ENCODE peak calls at places on chromosomes 11 and 22, in seven cellular contexts. One of them, this sample, is unnamed. For H3K27me3 and H3K36me3, the result is how much of the 10 kb centered on the place peaks cover.

GRCh38 chr11:71998649-71999310 is at the start of gene IL18BP:
- DNase-seq in HCT116: no peak
- DNase-seq in upper lobe of right lung: peak
- DNase-seq in cardiac muscle cell: no peak
- DNase-seq in heart left ventricle: peak
- DNase-seq in neural progenitor cell: no peak
- DNase-seq in kidney epithelial cell: no peak
- DNase-seq in this sample: no peak

GRCh38 chr11:127307700-127308099 is 307.1 kb upstream of the KIRREL3 start:
- DNase-seq in heart left ventricle: no peak
- DNase-seq in HCT116: no peak
- DNase-seq in neural progenitor cell: no peak
- DNase-seq in kidney epithelial cell: no peak
- DNase-seq in cardiac muscle cell: no peak
- DNase-seq in upper lobe of right lung: no peak
- DNase-seq in this sample: no peak

GRCh38 chr11:57571631-57572030 is 4.2 kb upstream of the UBE2L6 start:
- DNase-seq in kidney epithelial cell: no peak
- DNase-seq in HCT116: no peak
- DNase-seq in upper lobe of right lung: no peak
- DNase-seq in neural progenitor cell: no peak
- DNase-seq in cardiac muscle cell: no peak
- DNase-seq in heart left ventricle: no peak
- DNase-seq in this sample: no peak

GRCh38 chr22:46088541-46089311 is 61.6 kb upstream of the PPARA start:
- DNase-seq in kidney epithelial cell: no peak
- DNase-seq in cardiac muscle cell: peak
- DNase-seq in upper lobe of right lung: peak
- DNase-seq in heart left ventricle: peak
- DNase-seq in HCT116: no peak
- DNase-seq in neural progenitor cell: no peak
- DNase-seq in this sample: no peak

GRCh38 chr11:79393362-79394043 is 47.3 kb downstream of the TENM4 start:
- DNase-seq in HCT116: no peak
- DNase-seq in upper lobe of right lung: no peak
- DNase-seq in kidney epithelial cell: no peak
- DNase-seq in heart left ventricle: no peak
- DNase-seq in neural progenitor cell: peak
- DNase-seq in cardiac muscle cell: no peak
- DNase-seq in this sample: no peak

GRCh38 chr22:20127318-20127868 is 4.2 kb upstream of the ZDHHC8 start:
- DNase-seq in heart left ventricle: no peak
- DNase-seq in cardiac muscle cell: no peak
- DNase-seq in kidney epithelial cell: no peak
- DNase-seq in upper lobe of right lung: no peak
- DNase-seq in HCT116: no peak
- DNase-seq in neural progenitor cell: no peak
- DNase-seq in this sample: no peak

GRCh38 chr11:83124631-83125424 is 32.1 kb upstream of the PCF11 start:
- DNase-seq in kidney epithelial cell: no peak
- DNase-seq in neural progenitor cell: no peak
- DNase-seq in upper lobe of right lung: no peak
- DNase-seq in cardiac muscle cell: no peak
- DNase-seq in HCT116: no peak
- DNase-seq in heart left ventricle: no peak
- DNase-seq in this sample: no peak

GRCh38 chr11:75689861-75690641 is 21.2 kb upstream of the MAP6 start:
- DNase-seq in heart left ventricle: no peak
- DNase-seq in HCT116: no peak
- DNase-seq in cardiac muscle cell: no peak
- DNase-seq in neural progenitor cell: no peak
- DNase-seq in upper lobe of right lung: no peak
- DNase-seq in kidney epithelial cell: no peak
- DNase-seq in this sample: no peak

GRCh38 chr11:88523362-88524028 is 186.0 kb upstream of the CTSC start:
- DNase-seq in HCT116: no peak
- DNase-seq in kidney epithelial cell: no peak
- DNase-seq in cardiac muscle cell: peak
- DNase-seq in upper lobe of right lung: no peak
- DNase-seq in heart left ventricle: no peak
- DNase-seq in neural progenitor cell: no peak
- DNase-seq in this sample: no peak

GRCh38 chr22:50031189-50032091 is 18.9 kb upstream of the IL17REL start:
- DNase-seq in HCT116: no peak
- DNase-seq in heart left ventricle: no peak
- DNase-seq in kidney epithelial cell: no peak
- DNase-seq in cardiac muscle cell: no peak
- DNase-seq in neural progenitor cell: no peak
- DNase-seq in upper lobe of right lung: peak
- DNase-seq in this sample: peak

GRCh38 chr11:393219-394033 is 583 bp upstream of the PKP3 start:
- DNase-seq in kidney epithelial cell: no peak
- DNase-seq in heart left ventricle: no peak
- DNase-seq in upper lobe of right lung: no peak
- DNase-seq in HCT116: peak
- DNase-seq in cardiac muscle cell: peak
- DNase-seq in neural progenitor cell: no peak
- DNase-seq in this sample: peak

GRCh38 chr11:66280428-66280827 is 2.5 kb downstream of the CNIH2 start:
- DNase-seq in HCT116: no peak
- DNase-seq in neural progenitor cell: peak
- DNase-seq in upper lobe of right lung: no peak
- DNase-seq in cardiac muscle cell: no peak
- DNase-seq in kidney epithelial cell: no peak
- DNase-seq in heart left ventricle: no peak
- DNase-seq in this sample: peak

GRCh38 chr11:9091044-9091936 is at the start of gene SCUBE2:
- DNase-seq in upper lobe of right lung: no peak
- DNase-seq in kidney epithelial cell: no peak
- DNase-seq in cardiac muscle cell: peak
- DNase-seq in HCT116: no peak
- DNase-seq in heart left ventricle: no peak
- DNase-seq in neural progenitor cell: peak
- DNase-seq in this sample: peak

DNA sequence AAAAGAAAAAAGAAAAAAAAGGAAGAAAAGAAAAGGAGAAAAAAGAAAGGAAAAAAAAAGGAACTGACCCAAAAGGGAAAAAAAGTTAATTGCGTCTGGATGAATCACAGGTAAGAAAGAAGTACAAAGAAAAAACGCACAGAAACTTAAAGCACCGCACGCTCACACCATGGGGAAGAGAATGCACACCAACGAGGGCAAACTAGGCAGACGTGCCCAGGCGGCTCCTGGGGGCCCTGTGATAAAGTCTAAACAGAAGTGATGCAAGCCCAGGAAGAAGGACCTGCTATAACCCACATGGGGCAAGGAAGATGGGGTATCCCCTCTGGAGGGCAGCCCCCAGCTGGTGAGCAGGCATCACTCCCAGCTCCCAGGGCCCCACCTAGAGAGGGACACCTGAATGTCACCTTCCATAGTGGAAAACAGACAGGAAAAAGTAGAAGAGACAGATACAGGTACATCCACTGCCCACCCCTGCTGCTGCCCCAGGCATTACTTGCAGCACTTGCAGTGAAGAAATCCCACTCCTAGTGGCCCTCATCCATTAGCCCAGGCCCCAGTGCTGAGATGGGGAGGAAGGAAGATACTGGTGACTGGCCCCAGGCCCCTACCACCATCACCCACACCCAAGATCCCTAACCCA is 28.9 kb downstream of the NAP1L4 start:
- DNase-seq in kidney epithelial cell: no peak
- DNase-seq in HCT116: no peak
- DNase-seq in upper lobe of right lung: no peak
- DNase-seq in heart left ventricle: no peak
- DNase-seq in neural progenitor cell: no peak
- DNase-seq in cardiac muscle cell: no peak
- DNase-seq in this sample: no peak
- H3K27me3 ChIP-seq in kidney epithelial cell: under half
- H3K27me3 ChIP-seq in HCT116: under half
- H3K27me3 ChIP-seq in upper lobe of right lung: under half
- H3K27me3 ChIP-seq in heart left ventricle: under half
- H3K27me3 ChIP-seq in neural progenitor cell: under half
- H3K27me3 ChIP-seq in cardiac muscle cell: under half
- H3K27me3 ChIP-seq in this sample: under half

GRCh38 chr11:12864316-12865156 is 144.6 kb upstream of the RASSF10 start:
- DNase-seq in heart left ventricle: no peak
- DNase-seq in kidney epithelial cell: peak
- DNase-seq in HCT116: no peak
- DNase-seq in upper lobe of right lung: no peak
- DNase-seq in neural progenitor cell: peak
- DNase-seq in cardiac muscle cell: peak
- DNase-seq in this sample: peak

GRCh38 chr11:12862761-12863469 is 146.2 kb upstream of the RASSF10 start:
- DNase-seq in heart left ventricle: no peak
- DNase-seq in kidney epithelial cell: peak
- DNase-seq in upper lobe of right lung: no peak
- DNase-seq in neural progenitor cell: peak
- DNase-seq in cardiac muscle cell: peak
- DNase-seq in HCT116: no peak
- DNase-seq in this sample: no peak

GRCh38 chr11:12865871-12866595 is 143.1 kb upstream of the RASSF10 start:
- DNase-seq in upper lobe of right lung: no peak
- DNase-seq in cardiac muscle cell: no peak
- DNase-seq in heart left ventricle: no peak
- DNase-seq in kidney epithelial cell: no peak
- DNase-seq in HCT116: no peak
- DNase-seq in neural progenitor cell: peak
- DNase-seq in this sample: no peak

GRCh38 chr11:12860827-12861226 is 148.3 kb upstream of the RASSF10 start:
- DNase-seq in neural progenitor cell: no peak
- DNase-seq in cardiac muscle cell: no peak
- DNase-seq in heart left ventricle: no peak
- DNase-seq in kidney epithelial cell: no peak
- DNase-seq in upper lobe of right lung: no peak
- DNase-seq in HCT116: no peak
- DNase-seq in this sample: no peak

DNA sequence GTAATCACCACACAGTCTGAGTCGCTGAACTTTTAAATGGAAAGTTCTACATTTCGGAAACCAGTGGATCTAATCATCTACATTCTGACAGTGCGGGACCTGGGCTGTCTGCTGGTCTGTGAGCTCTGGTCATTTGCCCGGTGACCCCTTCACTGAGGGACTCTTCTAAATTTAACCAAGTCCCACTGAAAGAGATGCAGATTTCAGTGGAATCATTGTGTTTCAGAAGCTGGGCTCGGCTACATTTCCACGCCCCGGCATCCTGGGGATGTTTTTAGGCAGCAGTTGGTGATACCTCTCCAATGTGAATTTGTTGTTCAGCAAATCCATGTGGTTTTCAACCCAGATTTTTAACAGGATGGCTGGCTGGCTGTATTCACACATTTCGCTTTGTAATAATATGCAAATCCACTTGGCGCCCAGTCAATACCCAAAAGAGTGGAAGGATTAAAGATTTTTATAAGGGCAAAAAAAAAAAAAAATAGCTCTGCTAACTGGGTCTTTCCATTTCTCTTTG is 145.5 kb upstream of the RASSF10 start:
- DNase-seq in kidney epithelial cell: no peak
- DNase-seq in heart left ventricle: no peak
- DNase-seq in HCT116: no peak
- DNase-seq in cardiac muscle cell: peak
- DNase-seq in upper lobe of right lung: no peak
- DNase-seq in neural progenitor cell: peak
- DNase-seq in this sample: no peak
- H3K4me3 ChIP-seq in kidney epithelial cell: no peak
- H3K4me3 ChIP-seq in heart left ventricle: no peak
- H3K4me3 ChIP-seq in HCT116: no peak
- H3K4me3 ChIP-seq in cardiac muscle cell: no peak
- H3K4me3 ChIP-seq in upper lobe of right lung: no peak
- H3K4me3 ChIP-seq in neural progenitor cell: peak
- H3K4me3 ChIP-seq in this sample: no peak

GRCh38 chr11:63906585-63906984 is 10.4 kb downstream of the RCOR2 start:
- DNase-seq in neural progenitor cell: peak
- DNase-seq in cardiac muscle cell: peak
- DNase-seq in heart left ventricle: no peak
- DNase-seq in HCT116: no peak
- DNase-seq in kidney epithelial cell: no peak
- DNase-seq in upper lobe of right lung: no peak
- DNase-seq in this sample: peak

GRCh38 chr11:63906087-63906486 is 10.9 kb downstream of the RCOR2 start:
- DNase-seq in kidney epithelial cell: no peak
- DNase-seq in upper lobe of right lung: no peak
- DNase-seq in heart left ventricle: no peak
- DNase-seq in HCT116: no peak
- DNase-seq in cardiac muscle cell: no peak
- DNase-seq in neural progenitor cell: no peak
- DNase-seq in this sample: peak

GRCh38 chr11:63908631-63909491 is 8.1 kb downstream of the RCOR2 start:
- DNase-seq in upper lobe of right lung: no peak
- DNase-seq in kidney epithelial cell: no peak
- DNase-seq in HCT116: no peak
- DNase-seq in heart left ventricle: peak
- DNase-seq in cardiac muscle cell: no peak
- DNase-seq in neural progenitor cell: no peak
- DNase-seq in this sample: peak

GRCh38 chr11:63907063-63907462 is 9.9 kb downstream of the RCOR2 start:
- DNase-seq in kidney epithelial cell: no peak
- DNase-seq in cardiac muscle cell: no peak
- DNase-seq in heart left ventricle: no peak
- DNase-seq in HCT116: no peak
- DNase-seq in upper lobe of right lung: no peak
- DNase-seq in neural progenitor cell: no peak
- DNase-seq in this sample: peak

GRCh38 chr11:63907808-63908530 is 9.0 kb downstream of the RCOR2 start:
- DNase-seq in cardiac muscle cell: no peak
- DNase-seq in upper lobe of right lung: no peak
- DNase-seq in heart left ventricle: no peak
- DNase-seq in neural progenitor cell: peak
- DNase-seq in kidney epithelial cell: no peak
- DNase-seq in HCT116: no peak
- DNase-seq in this sample: peak
- H3K36me3 ChIP-seq in cardiac muscle cell: under half
- H3K36me3 ChIP-seq in upper lobe of right lung: half or more
- H3K36me3 ChIP-seq in heart left ventricle: under half
- H3K36me3 ChIP-seq in neural progenitor cell: under half
- H3K36me3 ChIP-seq in kidney epithelial cell: under half
- H3K36me3 ChIP-seq in HCT116: under half
- H3K36me3 ChIP-seq in this sample: under half

DNA sequence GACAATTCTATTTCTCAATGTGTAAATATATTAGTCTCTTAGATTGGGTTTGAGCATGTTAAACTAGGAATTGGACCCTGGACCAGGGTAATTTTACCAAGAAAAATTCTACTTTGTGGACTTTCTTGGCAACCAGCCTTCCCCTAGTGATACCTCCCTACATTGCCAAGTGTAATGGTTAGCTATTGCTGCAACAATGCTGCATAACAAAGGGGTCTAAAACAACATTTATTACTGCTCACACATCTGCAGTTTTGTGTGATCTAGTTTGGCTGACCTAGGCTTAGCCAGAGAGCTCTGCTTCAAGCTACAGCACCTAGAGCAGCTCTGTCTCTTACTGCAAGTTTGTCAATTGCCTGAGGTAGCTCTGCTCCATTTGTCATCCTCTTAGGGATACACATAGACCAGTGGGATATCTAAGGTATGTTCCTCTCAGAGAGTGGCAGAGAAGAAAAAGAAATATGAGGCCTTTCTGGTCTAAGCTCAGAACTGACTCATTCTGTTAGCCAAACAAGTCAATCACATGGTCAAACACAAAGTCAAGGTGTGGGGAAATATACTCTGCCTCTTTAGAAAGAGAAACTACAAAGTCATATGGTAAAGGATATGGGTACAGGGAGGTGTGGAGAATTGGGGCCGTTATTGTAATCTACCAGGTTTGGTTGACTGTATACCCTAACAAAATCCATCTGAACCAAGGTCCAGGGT is 2.0 kb upstream of the LAYN start:
- DNase-seq in kidney epithelial cell: no peak
- DNase-seq in HCT116: no peak
- DNase-seq in heart left ventricle: no peak
- DNase-seq in neural progenitor cell: no peak
- DNase-seq in upper lobe of right lung: no peak
- DNase-seq in cardiac muscle cell: no peak
- DNase-seq in this sample: no peak
- H3K27me3 ChIP-seq in kidney epithelial cell: under half
- H3K27me3 ChIP-seq in HCT116: under half
- H3K27me3 ChIP-seq in heart left ventricle: under half
- H3K27me3 ChIP-seq in neural progenitor cell: half or more
- H3K27me3 ChIP-seq in upper lobe of right lung: under half
- H3K27me3 ChIP-seq in cardiac muscle cell: half or more
- H3K27me3 ChIP-seq in this sample: under half

This sample was measured in H7.